ENCODE peak calls at places on chromosomes 7 and 10, in seven cellular contexts. D is brain pericyte, Z is ureter, E is endodermal cell, O is fibroblast of mammary gland, G is A549, N is Calu3. P is an unnamed sample.

GRCh38 chr7:47685712-47686376 is 103.9 kb upstream of the TNS3 start:
- DNase-seq in D (no peak), Z (no peak), E (no peak), O (peak), G (no peak), N (no peak), P (no peak)

GRCh38 chr10:21724020-21724589 is 190.1 kb downstream of the MLLT10 start:
- DNase-seq in D (no peak), Z (no peak), E (no peak), O (peak), G (peak), N (no peak), P (no peak)

GRCh38 chr10:19922236-19922963 is 106.2 kb downstream of the PLXDC2 start:
- DNase-seq in D (no peak), Z (no peak), E (no peak), O (peak), G (peak), N (no peak), P (no peak)

GRCh38 chr10:119178371-119179119 is at the start of gene PRDX3:
- DNase-seq in D (peak), Z (peak), E (peak), O (peak), G (peak), N (peak), P (peak)

GRCh38 chr7:27339478-27339877 is 96.9 kb downstream of the EVX1 start:
- DNase-seq in D (no peak), Z (no peak), E (no peak), O (peak), G (no peak), N (no peak), P (no peak)

GRCh38 chr7:130305677-130306076 is 12.7 kb downstream of the CPA4 start:
- DNase-seq in D (no peak), Z (no peak), E (no peak), O (no peak), G (no peak), N (no peak), P (no peak)

GRCh38 chr7:1939434-1940401 is 269.6 kb downstream of the ELFN1 start:
- DNase-seq in D (no peak), Z (no peak), E (no peak), O (peak), G (no peak), N (no peak), P (no peak)

GRCh38 chr7:44313621-44314031 is 11.8 kb downstream of the CAMK2B start:
- DNase-seq in D (no peak), Z (no peak), E (no peak), O (no peak), G (no peak), N (no peak), P (no peak)

GRCh38 chr7:351681-352480 is 61.9 kb downstream of the FOXL3 start:
- DNase-seq in D (no peak), Z (no peak), E (no peak), O (no peak), G (no peak), N (no peak), P (no peak)

GRCh38 chr10:51867956-51868355 is 168.6 kb upstream of the CSTF2T start:
- DNase-seq in D (no peak), Z (no peak), E (no peak), O (peak), G (no peak), N (no peak), P (no peak)

GRCh38 chr10:92291921-92292860 is 1.2 kb downstream of the MARCHF5 start:
- DNase-seq in D (no peak), Z (peak), E (peak), O (peak), G (peak), N (peak), P (peak)

GRCh38 chr10:33291053-33291592 is 43.3 kb downstream of the NRP1 start:
- DNase-seq in D (no peak), Z (no peak), E (no peak), O (peak), G (peak), N (no peak), P (no peak)

GRCh38 chr10:34723746-34724145 is 91.3 kb downstream of the PARD3 start:
- DNase-seq in D (no peak), Z (peak), E (no peak), O (peak), G (peak), N (peak), P (peak)

GRCh38 chr10:48659790-48660189 is 24.9 kb upstream of the WDFY4 start:
- DNase-seq in D (no peak), Z (no peak), E (no peak), O (no peak), G (no peak), N (no peak), P (no peak)

GRCh38 chr7:134350682-134351081 is 34.0 kb upstream of the SLC35B4 start:
- DNase-seq in D (no peak), Z (no peak), E (no peak), O (no peak), G (no peak), N (no peak), P (no peak)

GRCh38 chr7:82859106-82859850 is 303.4 kb downstream of the PCLO start:
- DNase-seq in D (no peak), Z (no peak), E (no peak), O (peak), G (no peak), N (no peak), P (no peak)

GRCh38 chr7:54810401-54810800 is 51.4 kb upstream of the SEC61G start:
- DNase-seq in D (no peak), Z (no peak), E (no peak), O (no peak), G (no peak), N (no peak), P (no peak)

GRCh38 chr7:15783971-15784693 is 97.6 kb upstream of the MEOX2 start:
- DNase-seq in D (no peak), Z (no peak), E (no peak), O (no peak), G (no peak), N (no peak), P (no peak)

GRCh38 chr10:16910795-16911164 is 93.6 kb upstream of the RSU1 start:
- DNase-seq in D (no peak), Z (no peak), E (no peak), O (no peak), G (no peak), N (no peak), P (no peak)

GRCh38 chr10:87677595-87677994 is 17.9 kb downstream of the PAPSS2 start:
- DNase-seq in D (no peak), Z (no peak), E (no peak), O (no peak), G (no peak), N (no peak), P (no peak)

GRCh38 chr7:121073463-121074099 is 85.1 kb downstream of the CPED1 start:
- DNase-seq in D (no peak), Z (no peak), E (no peak), O (no peak), G (no peak), N (no peak), P (no peak)

GRCh38 chr10:16521311-16522016 is at the start of gene C1QL3:
- DNase-seq in D (no peak), Z (no peak), E (peak), O (peak), G (no peak), N (peak), P (no peak)

GRCh38 chr7:103859699-103860098 is 129.8 kb downstream of the RELN start:
- DNase-seq in D (no peak), Z (no peak), E (no peak), O (no peak), G (no peak), N (no peak), P (no peak)

GRCh38 chr7:17444673-17445072 is 146.2 kb downstream of the AHR start:
- DNase-seq in D (no peak), Z (no peak), E (no peak), O (peak), G (peak), N (peak), P (no peak)

GRCh38 chr10:8435186-8436055 is 380.9 kb downstream of the GATA3 start:
- DNase-seq in D (no peak), Z (no peak), E (no peak), O (no peak), G (peak), N (no peak), P (no peak)

GRCh38 chr7:41189866-41190265 is 513.0 kb downstream of the INHBA start:
- DNase-seq in D (peak), Z (no peak), E (no peak), O (peak), G (peak), N (peak), P (no peak)

GRCh38 chr7:19754521-19755116 is 18.8 kb downstream of the TMEM196 start:
- DNase-seq in D (peak), Z (no peak), E (no peak), O (peak), G (peak), N (peak), P (no peak)

GRCh38 chr10:10644317-10645111 is 373.2 kb upstream of the CELF2 start:
- DNase-seq in D (peak), Z (no peak), E (no peak), O (peak), G (no peak), N (no peak), P (no peak)

GRCh38 chr10:116097239-116097751 is 175.7 kb downstream of the GFRA1 start:
- DNase-seq in D (no peak), Z (no peak), E (peak), O (no peak), G (no peak), N (no peak), P (no peak)

GRCh38 chr7:136266457-136266856 is 289.3 kb upstream of the MTPN start:
- DNase-seq in D (no peak), Z (no peak), E (no peak), O (no peak), G (no peak), N (no peak), P (no peak)

GRCh38 chr10:79488303-79488702 is 24.0 kb upstream of the EIF5AL1 start:
- DNase-seq in D (no peak), Z (peak), E (peak), O (peak), G (peak), N (peak), P (peak)

GRCh38 chr10:31138026-31138553 is 106.4 kb upstream of the ZNF438 start:
- DNase-seq in D (no peak), Z (peak), E (no peak), O (no peak), G (no peak), N (no peak), P (no peak)

GRCh38 chr10:120453886-120454285 is 3.1 kb upstream of the PLPP4 start:
- DNase-seq in D (no peak), Z (no peak), E (no peak), O (no peak), G (no peak), N (no peak), P (no peak)

GRCh38 chr7:120989571-120990220 is 1.2 kb downstream of the CPED1 start:
- DNase-seq in D (no peak), Z (no peak), E (peak), O (no peak), G (no peak), N (no peak), P (peak)

GRCh38 chr10:72087392-72087968 is 871 bp downstream of the SPOCK2 start:
- DNase-seq in D (no peak), Z (no peak), E (peak), O (no peak), G (no peak), N (peak), P (no peak)

GRCh38 chr7:44094796-44095592 is 9.2 kb upstream of the AEBP1 start:
- DNase-seq in D (no peak), Z (no peak), E (no peak), O (no peak), G (no peak), N (no peak), P (no peak)

GRCh38 chr7:106731637-106732036 is 70.7 kb upstream of the CCDC71L start:
- DNase-seq in D (no peak), Z (no peak), E (no peak), O (no peak), G (no peak), N (no peak), P (no peak)

GRCh38 chr10:81831060-81831459 is 43.9 kb upstream of the NRG3 start:
- DNase-seq in D (no peak), Z (no peak), E (no peak), O (no peak), G (no peak), N (no peak), P (no peak)